ENCODE peak calls at places on chromosomes 3 and 15, in eight cellular contexts. B is HCT116, J is transverse colon, M is GM12891, L is HepG2, Z is HL-60, F is breast epithelium, A is stomach. I is an unnamed sample.

GRCh38 chr15:63460210-63461135 is 43.9 kb upstream of the USP3 start:
- DNase-seq in B (no peak), J (no peak), M (no peak), L (no peak), Z (no peak), F (no peak), A (peak), I (no peak)

GRCh38 chr15:65904301-65904700 is 35.0 kb downstream of the RAB11A start:
- DNase-seq in B (no peak), J (no peak), M (no peak), L (no peak), Z (no peak), F (no peak), A (no peak), I (no peak)

GRCh38 chr15:76514292-76514691 is 177.7 kb downstream of the ISL2 start:
- DNase-seq in B (no peak), J (no peak), M (no peak), L (peak), Z (no peak), F (no peak), A (no peak), I (no peak)

GRCh38 chr15:24223739-24224138 is 451.8 kb upstream of the NPAP1 start:
- DNase-seq in B (no peak), J (no peak), M (no peak), L (no peak), Z (no peak), F (no peak), A (no peak), I (no peak)

GRCh38 chr15:68578960-68579935 is at the start of gene CORO2B:
- DNase-seq in B (no peak), J (no peak), M (no peak), L (no peak), Z (no peak), F (no peak), A (no peak), I (no peak)

GRCh38 chr3:16151109-16151508 is 23.4 kb upstream of the GALNT15 start:
- DNase-seq in B (no peak), J (peak), M (no peak), L (no peak), Z (no peak), F (peak), A (no peak), I (peak)

GRCh38 chr3:10845240-10845761 is 29.3 kb downstream of the SLC6A11 start:
- DNase-seq in B (no peak), J (no peak), M (no peak), L (no peak), Z (peak), F (peak), A (no peak), I (no peak)

GRCh38 chr3:21117397-21117796 is 633.6 kb downstream of the ZNF385D start:
- DNase-seq in B (no peak), J (no peak), M (no peak), L (no peak), Z (no peak), F (peak), A (no peak), I (no peak)

GRCh38 chr3:184540777-184541681 is 20.6 kb upstream of the EPHB3 start:
- DNase-seq in B (peak), J (peak), M (no peak), L (peak), Z (peak), F (peak), A (peak), I (peak)

GRCh38 chr3:64575211-64575844 is 112.5 kb downstream of the ADAMTS9 start:
- DNase-seq in B (peak), J (no peak), M (peak), L (peak), Z (no peak), F (no peak), A (no peak), I (peak)

GRCh38 chr15:45603881-45604280 is 16.7 kb downstream of the BLOC1S6 start:
- DNase-seq in B (no peak), J (no peak), M (no peak), L (no peak), Z (no peak), F (no peak), A (no peak), I (no peak)

GRCh38 chr15:76503121-76503520 is 166.5 kb downstream of the ISL2 start:
- DNase-seq in B (no peak), J (no peak), M (no peak), L (no peak), Z (no peak), F (no peak), A (no peak), I (no peak)

GRCh38 chr3:354433-354832 is 157.9 kb downstream of the CHL1 start:
- DNase-seq in B (peak), J (peak), M (no peak), L (peak), Z (peak), F (no peak), A (no peak), I (peak)

GRCh38 chr15:89021224-89021623 is 67.0 kb upstream of the ABHD2 start:
- DNase-seq in B (no peak), J (no peak), M (no peak), L (no peak), Z (no peak), F (peak), A (no peak), I (no peak)

GRCh38 chr3:51083490-51083889 is 301.6 kb upstream of the MANF start:
- DNase-seq in B (no peak), J (no peak), M (no peak), L (no peak), Z (no peak), F (no peak), A (no peak), I (no peak)

GRCh38 chr15:68051109-68051508 is 3.0 kb upstream of the PIAS1 start:
- DNase-seq in B (no peak), J (no peak), M (no peak), L (no peak), Z (no peak), F (no peak), A (no peak), I (no peak)

GRCh38 chr3:134928392-134928791 is 133.3 kb downstream of the EPHB1 start:
- DNase-seq in B (no peak), J (no peak), M (no peak), L (no peak), Z (no peak), F (no peak), A (no peak), I (no peak)

GRCh38 chr15:31098491-31098917 is 3.0 kb downstream of the TRPM1 start:
- DNase-seq in B (no peak), J (no peak), M (no peak), L (no peak), Z (no peak), F (no peak), A (no peak), I (no peak)

GRCh38 chr15:92638291-92638708 is 17.3 kb downstream of the FAM174B start:
- DNase-seq in B (no peak), J (peak), M (no peak), L (peak), Z (no peak), F (peak), A (peak), I (peak)

GRCh38 chr3:24740367-24740766 is 245.7 kb upstream of the THRB start:
- DNase-seq in B (no peak), J (no peak), M (no peak), L (no peak), Z (no peak), F (no peak), A (no peak), I (no peak)

GRCh38 chr3:193903976-193904375 is 232.0 kb upstream of the HES1 start:
- DNase-seq in B (no peak), J (no peak), M (no peak), L (no peak), Z (no peak), F (no peak), A (no peak), I (no peak)

GRCh38 chr3:155870945-155871745 is 695 bp downstream of the GMPS start:
- DNase-seq in B (no peak), J (peak), M (no peak), L (no peak), Z (peak), F (peak), A (peak), I (peak)

GRCh38 chr3:195251336-195252065 is 19.5 kb downstream of the XXYLT1 start:
- DNase-seq in B (no peak), J (no peak), M (no peak), L (no peak), Z (no peak), F (no peak), A (no peak), I (no peak)

GRCh38 chr15:65333863-65334262 is 29.4 kb downstream of the RNU5B-1 start:
- DNase-seq in B (no peak), J (no peak), M (no peak), L (no peak), Z (no peak), F (no peak), A (no peak), I (no peak)

GRCh38 chr3:76482510-76482909 is 557.4 kb upstream of the ROBO2 start:
- DNase-seq in B (no peak), J (no peak), M (no peak), L (no peak), Z (no peak), F (no peak), A (no peak), I (no peak)

GRCh38 chr3:187698499-187699399 is 3.6 kb downstream of the RTP2 start:
- DNase-seq in B (no peak), J (no peak), M (no peak), L (no peak), Z (no peak), F (no peak), A (no peak), I (no peak)

GRCh38 chr3:43327184-43327950 is 41.0 kb downstream of the SNRK start:
- DNase-seq in B (no peak), J (no peak), M (no peak), L (no peak), Z (peak), F (no peak), A (no peak), I (peak)

GRCh38 chr3:63976166-63976861 is 47.0 kb downstream of the PSMD6 start:
- DNase-seq in B (no peak), J (no peak), M (no peak), L (peak), Z (peak), F (no peak), A (no peak), I (no peak)

GRCh38 chr3:46960081-46960701 is 16.4 kb downstream of the CCDC12 start:
- DNase-seq in B (no peak), J (no peak), M (no peak), L (no peak), Z (no peak), F (peak), A (no peak), I (peak)

GRCh38 chr15:65902373-65902772 is 33.1 kb downstream of the RAB11A start:
- DNase-seq in B (peak), J (peak), M (no peak), L (peak), Z (peak), F (peak), A (peak), I (peak)

GRCh38 chr3:14508966-14509795 is 31.0 kb downstream of the GRIP2 start:
- DNase-seq in B (peak), J (peak), M (peak), L (peak), Z (peak), F (no peak), A (peak), I (peak)
- TF ChIP-seq POLR2AphosphoS5 in B (no peak), J (no peak), M (no peak), L (no peak), Z (no peak), F (no peak), A (no peak), I (no peak)

DNA sequence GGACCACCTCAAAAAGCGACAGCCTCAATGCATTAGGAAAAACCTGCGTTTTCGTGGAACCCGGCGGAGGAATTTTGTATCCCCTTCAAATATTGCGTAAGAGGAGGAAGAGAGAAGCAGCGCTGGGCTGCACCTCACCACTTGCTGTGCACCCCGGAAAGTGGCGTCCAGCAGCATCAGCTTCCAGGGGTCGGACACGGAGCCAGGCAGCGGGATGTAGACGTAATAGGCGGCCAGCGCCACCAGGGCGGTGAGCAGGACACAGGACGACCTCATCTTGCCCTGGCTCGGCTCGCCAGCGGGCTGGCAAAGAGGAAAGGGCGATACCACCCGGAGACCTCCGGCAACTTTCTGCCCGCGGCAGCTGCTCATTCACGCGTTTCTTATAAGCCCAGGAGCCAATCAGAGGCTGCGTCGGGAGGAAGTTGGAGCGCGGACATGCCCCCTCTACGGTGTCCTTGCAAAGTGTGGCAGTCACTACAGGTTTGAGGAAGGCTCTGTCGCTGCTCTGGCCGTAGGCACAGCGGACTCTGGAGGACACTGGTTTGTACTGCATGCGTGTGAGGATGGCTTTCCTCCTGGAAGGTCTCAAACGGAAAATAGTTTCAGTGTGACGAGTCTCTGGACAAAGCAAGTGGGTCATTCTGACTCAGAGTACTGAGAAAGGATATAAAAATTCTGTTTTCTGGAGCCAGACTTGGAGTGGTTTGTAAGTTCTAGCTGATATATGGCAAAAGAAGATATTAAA is at the start of gene NCEH1:
- DNase-seq in B (peak), J (peak), M (peak), L (peak), Z (peak), F (peak), A (peak), I (peak)
- TF ChIP-seq POLR2AphosphoS5 in B (peak), J (peak), M (peak), L (peak), Z (peak), F (peak), A (peak), I (peak)

GRCh38 chr3:186571644-186572013 is 1.1 kb downstream of the DNAJB11 start:
- DNase-seq in B (no peak), J (no peak), M (no peak), L (no peak), Z (no peak), F (no peak), A (no peak), I (no peak)

GRCh38 chr3:186567072-186567921 is at the start of gene TBCCD1:
- DNase-seq in B (peak), J (peak), M (peak), L (peak), Z (peak), F (peak), A (peak), I (peak)

GRCh38 chr3:186569779-186570095 is 783 bp upstream of the DNAJB11 start:
- DNase-seq in B (no peak), J (no peak), M (no peak), L (no peak), Z (no peak), F (no peak), A (no peak), I (no peak)

GRCh38 chr3:186570941-186571643 is 572 bp downstream of the DNAJB11 start:
- DNase-seq in B (no peak), J (peak), M (no peak), L (no peak), Z (no peak), F (no peak), A (no peak), I (peak)

GRCh38 chr3:186570096-186570940 is at the start of gene DNAJB11:
- DNase-seq in B (peak), J (peak), M (peak), L (peak), Z (peak), F (peak), A (peak), I (peak)
- TF ChIP-seq POLR2AphosphoS5 in B (peak), J (peak), M (peak), L (peak), Z (peak), F (peak), A (peak), I (peak)

DNA sequence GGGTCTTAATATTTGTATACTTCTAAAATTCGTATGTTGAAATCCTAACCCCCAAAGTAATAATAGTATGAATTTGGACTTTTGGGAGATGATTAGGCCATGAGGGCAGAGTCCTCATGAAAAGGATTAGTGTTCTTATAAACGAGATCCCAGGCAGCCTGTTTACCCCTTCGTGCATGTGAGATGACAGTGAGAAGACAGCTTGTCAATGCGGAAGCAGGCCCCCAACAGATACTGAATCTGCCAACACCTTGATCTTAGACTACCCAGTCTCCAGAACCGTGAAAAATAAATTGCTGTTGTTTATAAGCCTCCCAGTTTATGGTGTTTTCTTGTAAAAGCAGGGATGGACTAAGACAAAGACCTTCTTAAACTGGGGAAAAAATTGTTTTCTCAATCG is 714.2 kb downstream of the SI start:
- DNase-seq in B (no peak), J (no peak), M (no peak), L (no peak), Z (no peak), F (no peak), A (no peak), I (no peak)
- TF ChIP-seq POLR2AphosphoS5 in B (no peak), J (no peak), M (no peak), L (no peak), Z (no peak), F (no peak), A (no peak), I (no peak)

GRCh38 chr3:9033867-9034266 is 70.6 kb upstream of the RAD18 start:
- DNase-seq in B (no peak), J (no peak), M (no peak), L (no peak), Z (no peak), F (no peak), A (no peak), I (no peak)

GRCh38 chr3:9035473-9035872 is 72.2 kb upstream of the RAD18 start:
- DNase-seq in B (no peak), J (no peak), M (no peak), L (no peak), Z (no peak), F (no peak), A (no peak), I (no peak)

GRCh38 chr3:9032236-9032777 is 69.0 kb upstream of the RAD18 start:
- DNase-seq in B (no peak), J (no peak), M (no peak), L (no peak), Z (no peak), F (no peak), A (no peak), I (no peak)

GRCh38 chr3:9037113-9037715 is 73.9 kb upstream of the RAD18 start:
- DNase-seq in B (no peak), J (no peak), M (no peak), L (no peak), Z (peak), F (no peak), A (no peak), I (no peak)

GRCh38 chr3:9036327-9037112 is 73.2 kb upstream of the RAD18 start:
- DNase-seq in B (no peak), J (peak), M (no peak), L (no peak), Z (no peak), F (peak), A (peak), I (no peak)
- TF ChIP-seq POLR2AphosphoS5 in B (no peak), J (peak), M (no peak), L (no peak), Z (no peak), F (no peak), A (no peak), I (no peak)

GRCh38 chr15:61393949-61394348 is 164.8 kb upstream of the RORA start:
- DNase-seq in B (no peak), J (no peak), M (no peak), L (no peak), Z (no peak), F (peak), A (no peak), I (no peak)
- TF ChIP-seq POLR2AphosphoS5 in B (no peak), J (no peak), M (no peak), L (no peak), Z (no peak), F (no peak), A (no peak), I (no peak)

DNA sequence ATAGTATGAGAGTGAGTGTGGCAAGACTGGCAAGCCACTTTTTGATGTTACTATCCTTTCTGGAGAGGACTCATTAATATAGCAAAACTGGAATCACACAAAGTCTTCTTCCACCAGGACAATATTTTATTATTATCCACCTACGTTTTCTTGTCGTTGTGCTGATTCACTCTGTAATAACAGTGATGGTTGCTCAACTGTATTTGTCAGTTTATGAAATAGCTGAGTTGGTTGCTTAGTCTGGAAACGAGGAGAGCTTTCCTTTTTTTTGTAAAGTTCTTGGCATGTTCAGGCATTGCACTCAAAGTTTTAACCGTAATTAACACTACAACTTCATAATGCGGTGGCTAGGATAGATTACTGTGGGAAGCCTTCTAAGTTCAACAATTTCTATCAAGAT is 131.2 kb downstream of the RAP2B start:
- DNase-seq in B (no peak), J (no peak), M (no peak), L (no peak), Z (peak), F (no peak), A (no peak), I (no peak)
- TF ChIP-seq POLR2AphosphoS5 in B (no peak), J (no peak), M (no peak), L (no peak), Z (no peak), F (no peak), A (no peak), I (no peak)

DNA sequence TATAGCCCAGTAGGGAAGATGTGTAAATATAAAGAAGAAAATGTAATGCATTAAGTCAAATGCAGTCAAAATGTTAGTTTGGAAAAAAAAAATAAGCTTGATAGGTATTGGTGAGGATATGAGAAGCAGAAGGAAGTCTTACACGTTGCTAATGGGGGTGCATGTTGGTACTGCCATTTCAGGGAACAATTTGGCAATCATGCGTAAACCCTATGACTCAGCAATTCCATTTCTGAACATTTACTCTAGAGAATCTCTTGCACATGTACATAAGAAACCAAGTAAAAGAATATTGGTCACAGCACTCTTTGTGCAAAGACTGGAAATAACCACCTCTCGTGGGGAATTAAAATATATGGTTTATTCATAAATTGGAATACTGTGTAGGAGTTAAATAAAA is 35.5 kb upstream of the TIMP4 start:
- DNase-seq in B (peak), J (no peak), M (no peak), L (no peak), Z (peak), F (no peak), A (no peak), I (peak)
- TF ChIP-seq POLR2AphosphoS5 in B (no peak), J (peak), M (no peak), L (no peak), Z (peak), F (no peak), A (peak), I (no peak)

GRCh38 chr3:7821858-7822257 is 679.8 kb upstream of the LMCD1 start:
- DNase-seq in B (no peak), J (no peak), M (no peak), L (no peak), Z (no peak), F (no peak), A (no peak), I (no peak)

GRCh38 chr3:7820969-7821368 is 680.7 kb upstream of the LMCD1 start:
- DNase-seq in B (no peak), J (no peak), M (no peak), L (no peak), Z (no peak), F (no peak), A (no peak), I (no peak)

GRCh38 chr3:7813412-7813811 is 688.2 kb upstream of the LMCD1 start:
- DNase-seq in B (no peak), J (no peak), M (no peak), L (no peak), Z (no peak), F (no peak), A (no peak), I (peak)

GRCh38 chr3:7817239-7817638 is 684.4 kb upstream of the LMCD1 start:
- DNase-seq in B (no peak), J (no peak), M (no peak), L (no peak), Z (no peak), F (no peak), A (no peak), I (no peak)
- TF ChIP-seq POLR2AphosphoS5 in B (no peak), J (no peak), M (no peak), L (no peak), Z (no peak), F (no peak), A (no peak), I (no peak)

I was measured in endothelial cell of umbilical vein.